ENCODE peak calls at places on chromosomes 13 and 19, in four cellular contexts. One of them, this sample, is unnamed.

GRCh38 chr13:80166352-80166751 is 174.6 kb downstream of the SPRY2 start:
- DNase-seq in mesenteric fat pad: no peak
- DNase-seq in midbrain: no peak
- DNase-seq in activated CD4-positive, alpha-beta T cell treated with anti-CD3 and anti-CD28 coated beads, Interleukin-2, amount 50 U/mL, for 1 hour: no peak
- DNase-seq in this sample: no peak

GRCh38 chr13:110391273-110391672 is 84.2 kb downstream of the COL4A2 start:
- DNase-seq in mesenteric fat pad: no peak
- DNase-seq in midbrain: no peak
- DNase-seq in activated CD4-positive, alpha-beta T cell treated with anti-CD3 and anti-CD28 coated beads, Interleukin-2, amount 50 U/mL, for 1 hour: no peak
- DNase-seq in this sample: no peak

GRCh38 chr13:79711631-79712030 is 230.7 kb downstream of the NDFIP2 start:
- DNase-seq in mesenteric fat pad: no peak
- DNase-seq in midbrain: no peak
- DNase-seq in activated CD4-positive, alpha-beta T cell treated with anti-CD3 and anti-CD28 coated beads, Interleukin-2, amount 50 U/mL, for 1 hour: no peak
- DNase-seq in this sample: no peak

GRCh38 chr19:47057328-47057727 is 8.9 kb upstream of the TMEM160 start:
- DNase-seq in mesenteric fat pad: no peak
- DNase-seq in midbrain: no peak
- DNase-seq in activated CD4-positive, alpha-beta T cell treated with anti-CD3 and anti-CD28 coated beads, Interleukin-2, amount 50 U/mL, for 1 hour: no peak
- DNase-seq in this sample: no peak

GRCh38 chr19:10852098-10852800 is 4.0 kb downstream of the C19orf38 start:
- DNase-seq in mesenteric fat pad: no peak
- DNase-seq in midbrain: no peak
- DNase-seq in activated CD4-positive, alpha-beta T cell treated with anti-CD3 and anti-CD28 coated beads, Interleukin-2, amount 50 U/mL, for 1 hour: no peak
- DNase-seq in this sample: no peak

GRCh38 chr19:16447015-16447384 is 24.8 kb downstream of the EPS15L1 start:
- DNase-seq in mesenteric fat pad: no peak
- DNase-seq in midbrain: no peak
- DNase-seq in activated CD4-positive, alpha-beta T cell treated with anti-CD3 and anti-CD28 coated beads, Interleukin-2, amount 50 U/mL, for 1 hour: no peak
- DNase-seq in this sample: no peak

GRCh38 chr19:19592690-19593089 is 25.8 kb downstream of the PBX4 start:
- DNase-seq in mesenteric fat pad: no peak
- DNase-seq in midbrain: no peak
- DNase-seq in activated CD4-positive, alpha-beta T cell treated with anti-CD3 and anti-CD28 coated beads, Interleukin-2, amount 50 U/mL, for 1 hour: no peak
- DNase-seq in this sample: no peak

GRCh38 chr19:18743281-18743825 is 47.8 kb downstream of the COMP start:
- DNase-seq in mesenteric fat pad: no peak
- DNase-seq in midbrain: no peak
- DNase-seq in activated CD4-positive, alpha-beta T cell treated with anti-CD3 and anti-CD28 coated beads, Interleukin-2, amount 50 U/mL, for 1 hour: no peak
- DNase-seq in this sample: no peak

GRCh38 chr19:51573331-51573730 is 2.2 kb downstream of the ZNF175 start:
- DNase-seq in mesenteric fat pad: no peak
- DNase-seq in midbrain: no peak
- DNase-seq in activated CD4-positive, alpha-beta T cell treated with anti-CD3 and anti-CD28 coated beads, Interleukin-2, amount 50 U/mL, for 1 hour: no peak
- DNase-seq in this sample: no peak

GRCh38 chr19:45632468-45633196 is 6.6 kb downstream of the EML2 start:
- DNase-seq in mesenteric fat pad: no peak
- DNase-seq in midbrain: no peak
- DNase-seq in activated CD4-positive, alpha-beta T cell treated with anti-CD3 and anti-CD28 coated beads, Interleukin-2, amount 50 U/mL, for 1 hour: peak; percentile 28
- DNase-seq in this sample: no peak

GRCh38 chr19:11560404-11560988 is 1.5 kb upstream of the ELOF1 start:
- DNase-seq in mesenteric fat pad: no peak
- DNase-seq in midbrain: peak; percentile 65
- DNase-seq in activated CD4-positive, alpha-beta T cell treated with anti-CD3 and anti-CD28 coated beads, Interleukin-2, amount 50 U/mL, for 1 hour: peak; percentile 46
- DNase-seq in this sample: no peak

GRCh38 chr13:52128714-52129700 is at the start of gene NEK5:
- DNase-seq in mesenteric fat pad: peak; percentile 92
- DNase-seq in midbrain: peak; percentile 40
- DNase-seq in activated CD4-positive, alpha-beta T cell treated with anti-CD3 and anti-CD28 coated beads, Interleukin-2, amount 50 U/mL, for 1 hour: peak; percentile 45
- DNase-seq in this sample: peak; percentile 27

GRCh38 chr13:92676246-92676645 is 550.4 kb upstream of the GPC6 start:
- DNase-seq in mesenteric fat pad: no peak
- DNase-seq in midbrain: no peak
- DNase-seq in activated CD4-positive, alpha-beta T cell treated with anti-CD3 and anti-CD28 coated beads, Interleukin-2, amount 50 U/mL, for 1 hour: no peak
- DNase-seq in this sample: no peak

GRCh38 chr13:65926750-65927171 is 1303.4 kb downstream of the PCDH9 start:
- DNase-seq in mesenteric fat pad: no peak
- DNase-seq in midbrain: peak; percentile 10
- DNase-seq in activated CD4-positive, alpha-beta T cell treated with anti-CD3 and anti-CD28 coated beads, Interleukin-2, amount 50 U/mL, for 1 hour: no peak
- DNase-seq in this sample: no peak

GRCh38 chr13:52085416-52085815 is 43.5 kb downstream of the NEK5 start:
- DNase-seq in mesenteric fat pad: no peak
- DNase-seq in midbrain: no peak
- DNase-seq in activated CD4-positive, alpha-beta T cell treated with anti-CD3 and anti-CD28 coated beads, Interleukin-2, amount 50 U/mL, for 1 hour: no peak
- DNase-seq in this sample: no peak

GRCh38 chr13:44989941-44990340 is 603 bp downstream of the GPALPP1 start:
- DNase-seq in mesenteric fat pad: no peak
- DNase-seq in midbrain: no peak
- DNase-seq in activated CD4-positive, alpha-beta T cell treated with anti-CD3 and anti-CD28 coated beads, Interleukin-2, amount 50 U/mL, for 1 hour: peak; percentile 3
- DNase-seq in this sample: no peak

GRCh38 chr19:34504273-34504808 is 22.8 kb downstream of the WTIP start:
- DNase-seq in mesenteric fat pad: peak; percentile 55
- DNase-seq in midbrain: no peak
- DNase-seq in activated CD4-positive, alpha-beta T cell treated with anti-CD3 and anti-CD28 coated beads, Interleukin-2, amount 50 U/mL, for 1 hour: no peak
- DNase-seq in this sample: no peak

GRCh38 chr19:34224996-34225658 is 29.2 kb upstream of the GARRE1 start:
- DNase-seq in mesenteric fat pad: no peak
- DNase-seq in midbrain: no peak
- DNase-seq in activated CD4-positive, alpha-beta T cell treated with anti-CD3 and anti-CD28 coated beads, Interleukin-2, amount 50 U/mL, for 1 hour: no peak
- DNase-seq in this sample: no peak

GRCh38 chr19:39247701-39248664 is 673 bp downstream of the IFNL4 start:
- DNase-seq in mesenteric fat pad: no peak
- DNase-seq in midbrain: no peak
- DNase-seq in activated CD4-positive, alpha-beta T cell treated with anti-CD3 and anti-CD28 coated beads, Interleukin-2, amount 50 U/mL, for 1 hour: no peak
- DNase-seq in this sample: no peak

GRCh38 chr19:36638862-36639510 is 27.7 kb downstream of the ZNF461 start:
- DNase-seq in mesenteric fat pad: no peak
- DNase-seq in midbrain: no peak
- DNase-seq in activated CD4-positive, alpha-beta T cell treated with anti-CD3 and anti-CD28 coated beads, Interleukin-2, amount 50 U/mL, for 1 hour: no peak
- DNase-seq in this sample: no peak

GRCh38 chr13:51912091-51912490 is 50.3 kb downstream of the CCDC70 start:
- DNase-seq in mesenteric fat pad: no peak
- DNase-seq in midbrain: peak; percentile 69
- DNase-seq in activated CD4-positive, alpha-beta T cell treated with anti-CD3 and anti-CD28 coated beads, Interleukin-2, amount 50 U/mL, for 1 hour: no peak
- DNase-seq in this sample: peak; percentile 61

GRCh38 chr13:77114271-77114670 is 87.3 kb upstream of the FBXL3 start:
- DNase-seq in mesenteric fat pad: no peak
- DNase-seq in midbrain: no peak
- DNase-seq in activated CD4-positive, alpha-beta T cell treated with anti-CD3 and anti-CD28 coated beads, Interleukin-2, amount 50 U/mL, for 1 hour: no peak
- DNase-seq in this sample: no peak

GRCh38 chr19:49497047-49497789 is 984 bp downstream of the RPS11 start:
- DNase-seq in mesenteric fat pad: no peak
- DNase-seq in midbrain: peak; percentile 21
- DNase-seq in activated CD4-positive, alpha-beta T cell treated with anti-CD3 and anti-CD28 coated beads, Interleukin-2, amount 50 U/mL, for 1 hour: peak; percentile 77
- DNase-seq in this sample: no peak

This sample was measured in NCI-H2107.